ENCODE peak calls at places on chromosomes 13 and 19, in seven cellular contexts. F, Y, J, X, L, A and V are unnamed samples.

GRCh38 chr13:113483504-113484287 is 6.8 kb downstream of the DCUN1D2 start:
- DNase-seq in F (no peak), L (no peak), J (peak), X (no peak), Y (no peak), A (peak), V (no peak)

GRCh38 chr19:18743281-18743825 is 47.8 kb downstream of the COMP start:
- DNase-seq in J (peak), A (peak), X (no peak), Y (no peak), F (no peak), L (peak), V (no peak)

GRCh38 chr19:47494729-47495128 is 10.7 kb upstream of the KPTN start:
- DNase-seq in A (no peak), X (no peak), L (no peak), F (no peak), J (no peak), Y (no peak), V (no peak)

GRCh38 chr19:7676854-7677253 is at the start of gene MCEMP1:
- DNase-seq in L (no peak), A (no peak), J (no peak), X (no peak), Y (no peak), F (no peak), V (no peak)

GRCh38 chr19:40718774-40719391 is 2.0 kb downstream of the ITPKC start:
- DNase-seq in F (peak), L (peak), A (peak), X (peak), J (peak), Y (no peak), V (peak)

GRCh38 chr19:18967358-18968146 is 26.5 kb upstream of the HOMER3 start:
- DNase-seq in Y (no peak), J (no peak), F (no peak), A (peak), X (peak), L (no peak), V (peak)

GRCh38 chr13:108663710-108664109 is 34.3 kb downstream of the MYO16 start:
- DNase-seq in X (no peak), Y (no peak), F (no peak), A (no peak), J (no peak), L (no peak), V (no peak)

GRCh38 chr19:36213793-36214387 is 575 bp downstream of the ZNF565 start:
- DNase-seq in Y (peak), A (no peak), X (peak), L (no peak), J (no peak), F (no peak), V (no peak)

GRCh38 chr13:74039154-74039553 is 95.0 kb downstream of the KLF12 start:
- DNase-seq in Y (no peak), L (no peak), J (no peak), A (no peak), X (no peak), F (no peak), V (no peak)

GRCh38 chr19:16463991-16464575 is 7.7 kb downstream of the EPS15L1 start:
- DNase-seq in L (peak), Y (no peak), A (peak), X (no peak), J (no peak), F (no peak), V (no peak)

GRCh38 chr19:931860-932646 is 6.2 kb downstream of the ARID3A start:
- DNase-seq in Y (no peak), J (no peak), F (no peak), X (no peak), A (no peak), L (no peak), V (no peak)

GRCh38 chr19:12880551-12881171 is 588 bp downstream of the DNASE2 start:
- DNase-seq in L (peak), A (no peak), X (peak), J (no peak), Y (no peak), F (peak), V (no peak)

GRCh38 chr19:48925240-48925843 is 8.2 kb upstream of the DHDH start:
- DNase-seq in A (peak), X (peak), L (no peak), F (peak), Y (no peak), J (no peak), V (no peak)

GRCh38 chr19:383922-384800 is 24.8 kb downstream of the C2CD4C start:
- DNase-seq in F (no peak), Y (no peak), A (no peak), J (no peak), X (peak), L (peak), V (no peak)

GRCh38 chr19:4080473-4080872 is 13.8 kb upstream of the ZBTB7A start:
- DNase-seq in A (no peak), X (no peak), J (no peak), L (no peak), F (no peak), Y (no peak), V (no peak)

GRCh38 chr13:111344471-111345191 is 24.2 kb downstream of the TEX29 start:
- DNase-seq in A (peak), Y (no peak), X (no peak), L (peak), J (no peak), F (no peak), V (no peak)

GRCh38 chr19:1211494-1212234 is 6.1 kb downstream of the STK11 start:
- DNase-seq in A (peak), J (no peak), L (no peak), F (no peak), Y (no peak), X (no peak), V (peak)

GRCh38 chr19:45782820-45783785 is 813 bp upstream of the DMPK start:
- DNase-seq in X (no peak), F (peak), A (peak), J (no peak), Y (no peak), L (peak), V (no peak)

GRCh38 chr19:54525636-54526035 is 23.0 kb downstream of the LAIR2 start:
- DNase-seq in L (no peak), A (no peak), J (no peak), F (no peak), X (no peak), Y (no peak), V (no peak)

GRCh38 chr13:100195568-100195967 is 106.7 kb downstream of the PCCA start:
- DNase-seq in J (no peak), L (no peak), X (no peak), A (no peak), F (no peak), Y (no peak), V (no peak)

GRCh38 chr13:29175245-29175873 is 355.2 kb downstream of the MTUS2 start:
- DNase-seq in F (no peak), Y (no peak), L (no peak), A (no peak), X (no peak), J (no peak), V (no peak)

GRCh38 chr13:30762643-30763042 is 27.3 kb downstream of the ALOX5AP start:
- DNase-seq in X (no peak), Y (no peak), A (peak), F (no peak), L (no peak), J (no peak), V (no peak)

GRCh38 chr19:41707502-41707812 is 969 bp upstream of the CEACAM5 start:
- DNase-seq in Y (no peak), L (no peak), X (no peak), A (no peak), J (no peak), F (no peak), V (no peak)